ENCODE peak calls at places on chromosome 4, in seven cellular contexts. B is SK-N-SH, E is H1, J is A549, I is WTC11, K is K562, L is HCT116. O is an unnamed sample.
A peak's percentile ranks its signal among the peaks of the same experiment; 100 is the strongest.

GRCh38 chr4:143389543-143390195 is 53.0 kb downstream of the GAB1 start:
- DNase-seq in B (no peak), E (no peak), J (no peak), I (no peak), K (no peak), L (no peak), O (no peak)

GRCh38 chr4:64016893-64017292 is 392.4 kb downstream of the TECRL start:
- DNase-seq in B (no peak), E (no peak), J (no peak), I (no peak), K (no peak), L (no peak), O (no peak)

GRCh38 chr4:152640058-152640921 is 39.5 kb downstream of the TMEM154 start:
- DNase-seq in B (peak; percentile 42), E (no peak), J (peak; percentile 20), I (no peak), K (peak; percentile 42), L (no peak), O (peak; percentile 30)

GRCh38 chr4:12723849-12724447 is 760.2 kb downstream of the RAB28 start:
- DNase-seq in B (no peak), E (no peak), J (no peak), I (peak; percentile 16), K (no peak), L (no peak), O (no peak)

GRCh38 chr4:53098681-53099121 is 236.6 kb downstream of the RASL11B start:
- DNase-seq in B (no peak), E (no peak), J (no peak), I (no peak), K (no peak), L (no peak), O (peak; percentile 88)

GRCh38 chr4:124484940-124485339 is 227.6 kb downstream of the ANKRD50 start:
- DNase-seq in B (no peak), E (no peak), J (no peak), I (no peak), K (no peak), L (no peak), O (no peak)

GRCh38 chr4:1873776-1874175 is 2.6 kb downstream of the NSD2 start:
- DNase-seq in B (no peak), E (no peak), J (no peak), I (no peak), K (no peak), L (no peak), O (no peak)

GRCh38 chr4:158824425-158825274 is 55.8 kb downstream of the FNIP2 start:
- DNase-seq in B (peak; percentile 32), E (no peak), J (no peak), I (no peak), K (no peak), L (no peak), O (peak; percentile 87)

GRCh38 chr4:150750824-150751223 is 168.9 kb downstream of the MAB21L2 start:
- DNase-seq in B (no peak), E (no peak), J (no peak), I (no peak), K (no peak), L (no peak), O (no peak)

GRCh38 chr4:82380344-82380743 is 6.6 kb upstream of the HNRNPD start:
- DNase-seq in B (no peak), E (no peak), J (no peak), I (no peak), K (no peak), L (peak; percentile 53), O (no peak)

GRCh38 chr4:45442466-45442865 is 681.4 kb downstream of the GABRG1 start:
- DNase-seq in B (peak; percentile 21), E (no peak), J (peak; percentile 9), I (no peak), K (no peak), L (no peak), O (no peak)

GRCh38 chr4:124053872-124054538 is 657.4 kb downstream of the SPRY1 start:
- DNase-seq in B (no peak), E (no peak), J (no peak), I (no peak), K (no peak), L (no peak), O (no peak)

GRCh38 chr4:168924648-168925047 is 85.4 kb downstream of the CBR4 start:
- DNase-seq in B (peak; percentile 33), E (no peak), J (no peak), I (no peak), K (no peak), L (no peak), O (no peak)

GRCh38 chr4:185837415-185838103 is 25.6 kb upstream of the SORBS2 start:
- DNase-seq in B (no peak), E (no peak), J (no peak), I (no peak), K (no peak), L (no peak), O (peak; percentile 19)

GRCh38 chr4:126364290-126364978 is 1049.7 kb downstream of the FAT4 start:
- DNase-seq in B (no peak), E (no peak), J (no peak), I (no peak), K (no peak), L (no peak), O (peak; percentile 69)

GRCh38 chr4:71181332-71181731 is 157.5 kb upstream of the SLC4A4 start:
- DNase-seq in B (no peak), E (no peak), J (no peak), I (no peak), K (no peak), L (no peak), O (no peak)

GRCh38 chr4:85967872-85968271 is 392.0 kb downstream of the MAPK10 start:
- DNase-seq in B (no peak), E (no peak), J (no peak), I (no peak), K (no peak), L (no peak), O (no peak)

GRCh38 chr4:13706130-13706529 is 78.6 kb upstream of the BOD1L1 start:
- DNase-seq in B (no peak), E (no peak), J (no peak), I (no peak), K (no peak), L (no peak), O (no peak)

GRCh38 chr4:138290803-138291202 is 48.7 kb upstream of the SLC7A11 start:
- DNase-seq in B (no peak), E (no peak), J (no peak), I (no peak), K (no peak), L (no peak), O (no peak)

DNA sequence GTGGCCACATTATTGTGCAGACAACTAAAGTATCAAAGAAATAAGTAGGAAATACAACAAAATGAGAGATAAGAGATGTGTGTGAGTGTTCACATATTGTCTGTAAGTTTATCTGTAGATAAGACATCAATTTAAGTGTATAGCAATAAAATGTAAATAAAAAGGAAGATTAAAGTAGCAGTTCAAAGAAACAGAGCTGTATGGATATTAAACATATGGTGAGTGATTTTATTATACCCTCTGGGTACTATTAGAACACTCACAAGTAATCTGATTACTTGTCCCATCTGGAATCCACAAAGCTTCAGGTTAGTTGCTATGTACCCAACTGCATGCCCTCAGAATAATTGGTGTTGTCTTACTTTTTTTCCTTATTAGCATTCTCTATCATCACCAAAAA is 747.9 kb upstream of the ADGRL3 start:
- DNase-seq in B (peak; percentile 23), E (no peak), J (no peak), I (no peak), K (no peak), L (no peak), O (no peak)
- TF ChIP-seq MAX in B (no peak), E (no peak), J (no peak), I (no peak), K (no peak), L (no peak), O (no peak)

GRCh38 chr4:180105362-180105761 is 2137.8 kb upstream of the TENM3 start:
- DNase-seq in B (no peak), E (no peak), J (no peak), I (no peak), K (no peak), L (no peak), O (no peak)

GRCh38 chr4:180101348-180102083 is 2141.7 kb upstream of the TENM3 start:
- DNase-seq in B (no peak), E (no peak), J (no peak), I (peak; percentile 17), K (no peak), L (no peak), O (no peak)

GRCh38 chr4:180100433-180101344 is 2142.5 kb upstream of the TENM3 start:
- DNase-seq in B (no peak), E (no peak), J (no peak), I (no peak), K (no peak), L (no peak), O (no peak)

GRCh38 chr4:180106122-180106521 is 2137.1 kb upstream of the TENM3 start:
- DNase-seq in B (no peak), E (no peak), J (no peak), I (no peak), K (no peak), L (no peak), O (no peak)

DNA sequence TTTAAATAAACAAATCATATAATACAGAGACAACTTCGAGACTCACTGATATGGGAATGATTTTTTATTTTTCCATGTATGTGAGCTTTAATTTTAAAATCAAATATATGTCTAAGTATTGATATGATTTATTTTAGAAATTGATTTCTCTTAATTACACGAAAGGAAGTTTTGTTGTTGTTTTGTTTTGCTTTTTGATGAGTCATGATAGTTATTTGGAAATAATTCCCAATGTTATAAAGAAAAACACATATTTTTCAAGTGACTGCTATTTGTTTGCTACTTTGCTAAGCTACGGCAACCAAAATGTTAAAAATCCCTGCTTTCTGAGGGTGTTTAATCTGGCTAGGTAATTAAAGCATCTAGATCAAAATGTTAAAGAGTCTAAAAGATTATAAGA is 2139.4 kb upstream of the TENM3 start:
- DNase-seq in B (no peak), E (no peak), J (no peak), I (no peak), K (no peak), L (no peak), O (no peak)
- TF ChIP-seq MAX in B (no peak), E (no peak), J (no peak), I (no peak), K (no peak), L (no peak), O (no peak)

DNA sequence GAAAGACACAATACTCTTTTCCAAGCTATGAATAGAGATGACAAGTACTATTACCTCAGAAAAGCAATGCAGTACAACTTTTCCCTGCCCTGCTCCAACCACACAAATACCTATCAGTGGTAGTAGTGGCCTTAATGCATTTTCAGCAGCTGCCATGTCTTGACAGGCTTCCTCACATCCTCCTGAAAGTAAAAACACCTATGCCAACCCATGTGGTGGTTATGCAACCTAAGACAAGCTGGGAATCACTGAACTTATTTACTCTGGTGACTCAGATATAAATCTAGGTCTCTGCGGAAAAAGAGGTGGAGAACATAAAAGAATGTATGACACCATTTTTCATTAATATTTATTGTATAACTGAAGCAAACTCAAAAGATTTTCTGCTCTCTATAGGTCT is 14.5 kb downstream of the WDFY3 start:
- DNase-seq in B (no peak), E (no peak), J (peak; percentile 66), I (no peak), K (no peak), L (peak; percentile 10), O (peak; percentile 21)
- TF ChIP-seq MAX in B (no peak), E (no peak), J (peak; percentile 56), I (no peak), K (no peak), L (no peak), O (no peak)

DNA sequence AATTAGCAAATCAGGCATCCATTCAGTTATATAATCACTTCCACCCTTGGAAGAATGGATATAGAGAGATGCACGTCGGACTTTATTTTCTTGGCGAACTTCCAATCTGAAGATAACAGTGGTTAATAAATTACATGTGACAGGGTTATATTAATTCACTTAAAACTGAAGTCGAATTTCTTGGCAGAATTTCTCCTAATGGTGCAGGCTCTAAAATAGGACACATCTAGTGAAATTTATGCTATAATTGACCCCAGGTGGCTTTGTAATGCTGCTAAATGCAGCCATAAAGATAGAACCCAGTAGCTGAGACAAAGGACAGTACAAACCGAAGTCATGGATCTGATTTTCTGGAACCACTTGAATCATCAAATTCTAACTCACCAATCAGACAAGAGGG is 20.8 kb upstream of the SLC10A4 start:
- DNase-seq in B (peak; percentile 46), E (no peak), J (no peak), I (no peak), K (no peak), L (no peak), O (no peak)
- TF ChIP-seq MAX in B (no peak), E (no peak), J (no peak), I (no peak), K (no peak), L (no peak), O (no peak)